ENCODE peak calls at places on chromosomes 12 and 14, in ten cellular contexts. T is AG20443; X is AG08395; E is NT2/D1; M is activated T-cell treated with anti-CD3 and anti-CD28 coated beads for 48 hours; P is transverse colon; G is stimulated activated CD4-positive, alpha-beta T cell treated with anti-CD3 and anti-CD28 coated beads, Interleukin-12 subunit alpha, Interleukin-12 subunit beta, amount 100 ng/mL, for 48 hours; B is GOT3; D is Ammon's horn; Y is KBM-7. J is an unnamed sample.

GRCh38 chr12:116343331-116343884 is 65.9 kb upstream of the MED13L start:
- DNase-seq in T (no peak), X (no peak), E (no peak), M (no peak), P (no peak), G (no peak), B (no peak), D (no peak), Y (no peak), J (no peak)

GRCh38 chr12:51846911-51847829 is 1.3 kb downstream of the FIGNL2 start:
- DNase-seq in T (peak), X (peak), E (no peak), M (peak), P (peak), G (no peak), B (no peak), D (no peak), Y (no peak), J (no peak)

GRCh38 chr12:4974217-4974616 is 64.5 kb downstream of the KCNA1 start:
- DNase-seq in T (no peak), X (no peak), E (no peak), M (no peak), P (no peak), G (no peak), B (no peak), D (no peak), Y (no peak), J (no peak)

GRCh38 chr12:124700810-124701594 is 133.6 kb upstream of the NCOR2 start:
- DNase-seq in T (peak), X (peak), E (peak), M (no peak), P (no peak), G (no peak), B (no peak), D (peak), Y (no peak), J (no peak)

GRCh38 chr12:113818833-113819232 is 147.3 kb downstream of the RBM19 start:
- DNase-seq in T (no peak), X (no peak), E (peak), M (no peak), P (no peak), G (no peak), B (no peak), D (no peak), Y (no peak), J (no peak)

GRCh38 chr14:94970937-94971730 is 186.2 kb downstream of the DICER1 start:
- DNase-seq in T (no peak), X (peak), E (no peak), M (no peak), P (no peak), G (no peak), B (no peak), D (no peak), Y (no peak), J (no peak)

GRCh38 chr12:90028620-90029051 is 320.0 kb upstream of the ATP2B1 start:
- DNase-seq in T (no peak), X (peak), E (no peak), M (no peak), P (no peak), G (no peak), B (no peak), D (no peak), Y (no peak), J (no peak)

GRCh38 chr12:94753071-94753779 is 102.9 kb upstream of the TMCC3 start:
- DNase-seq in T (no peak), X (no peak), E (no peak), M (no peak), P (no peak), G (no peak), B (no peak), D (peak), Y (no peak), J (no peak)

GRCh38 chr14:73358187-73358586 is 100.2 kb downstream of the NUMB start:
- DNase-seq in T (no peak), X (no peak), E (peak), M (no peak), P (no peak), G (no peak), B (no peak), D (no peak), Y (no peak), J (no peak)

GRCh38 chr12:124583854-124584253 is 16.4 kb upstream of the NCOR2 start:
- DNase-seq in T (no peak), X (no peak), E (no peak), M (no peak), P (no peak), G (no peak), B (no peak), D (no peak), Y (no peak), J (no peak)

GRCh38 chr14:50677527-50678063 is 9.5 kb upstream of the SAV1 start:
- DNase-seq in T (peak), X (peak), E (no peak), M (no peak), P (no peak), G (no peak), B (no peak), D (peak), Y (peak), J (no peak)

GRCh38 chr14:89201645-89202044 is 215.4 kb downstream of the FOXN3 start:
- DNase-seq in T (no peak), X (no peak), E (no peak), M (no peak), P (no peak), G (no peak), B (no peak), D (no peak), Y (no peak), J (no peak)

GRCh38 chr14:32203928-32204357 is 874 bp upstream of the RNU6-8 start:
- DNase-seq in T (no peak), X (no peak), E (no peak), M (no peak), P (peak), G (no peak), B (no peak), D (no peak), Y (no peak), J (no peak)

GRCh38 chr12:115261249-115261648 is 577.3 kb upstream of the TBX3 start:
- DNase-seq in T (no peak), X (no peak), E (no peak), M (no peak), P (no peak), G (no peak), B (no peak), D (no peak), Y (no peak), J (no peak)

GRCh38 chr12:8590842-8591545 is 21.7 kb downstream of the AICDA start:
- DNase-seq in T (no peak), X (no peak), E (no peak), M (no peak), P (no peak), G (no peak), B (no peak), D (no peak), Y (peak), J (no peak)

GRCh38 chr12:124939428-124940142 is 25.1 kb upstream of the UBC start:
- DNase-seq in T (peak), X (peak), E (peak), M (peak), P (peak), G (peak), B (no peak), D (peak), Y (peak), J (peak)

GRCh38 chr14:75542585-75543091 is 20.4 kb downstream of the BATF start:
- DNase-seq in T (peak), X (peak), E (no peak), M (peak), P (peak), G (peak), B (no peak), D (peak), Y (peak), J (no peak)

GRCh38 chr14:55849833-55850232 is 268.4 kb upstream of the PELI2 start:
- DNase-seq in T (no peak), X (no peak), E (no peak), M (no peak), P (no peak), G (no peak), B (no peak), D (no peak), Y (no peak), J (no peak)

GRCh38 chr12:1836854-1837411 is 16.6 kb downstream of the LRTM2 start:
- DNase-seq in T (no peak), X (no peak), E (no peak), M (no peak), P (no peak), G (no peak), B (no peak), D (peak), Y (no peak), J (no peak)

GRCh38 chr14:35050652-35051051 is 4.6 kb downstream of the FAM177A1 start:
- DNase-seq in T (peak), X (peak), E (no peak), M (no peak), P (no peak), G (no peak), B (no peak), D (no peak), Y (peak), J (peak)

GRCh38 chr14:61568572-61569011 is 126.7 kb upstream of the HIF1A start:
- DNase-seq in T (no peak), X (no peak), E (no peak), M (peak), P (peak), G (no peak), B (no peak), D (peak), Y (peak), J (no peak)

GRCh38 chr12:51540996-51541395 is 50.0 kb upstream of the SCN8A start:
- DNase-seq in T (no peak), X (no peak), E (no peak), M (no peak), P (no peak), G (no peak), B (no peak), D (no peak), Y (no peak), J (no peak)

GRCh38 chr12:70660620-70661219 is 23.5 kb upstream of the PTPRB start:
- DNase-seq in T (peak), X (peak), E (no peak), M (no peak), P (no peak), G (no peak), B (no peak), D (no peak), Y (no peak), J (peak)

GRCh38 chr12:110249716-110250225 is 31.3 kb upstream of the ATP2A2 start:
- DNase-seq in T (peak), X (peak), E (no peak), M (no peak), P (peak), G (no peak), B (no peak), D (peak), Y (no peak), J (no peak)